ENCODE peak calls at places on chromosomes 7 and 10, in nine cellular contexts. D, Y, C, G, F, M, P, Q and B are unnamed samples.

GRCh38 chr10:46293832-46294640 is 7.2 kb downstream of the ANTXRL start:
- DNase-seq in D (no peak), Y (no peak), C (no peak), G (no peak), F (no peak), M (no peak), P (no peak), Q (peak), B (no peak)

GRCh38 chr7:55590517-55591281 is 18.4 kb upstream of the VOPP1 start:
- DNase-seq in D (no peak), Y (no peak), C (no peak), G (no peak), F (no peak), M (no peak), P (no peak), Q (no peak), B (no peak)

GRCh38 chr10:17857040-17857439 is 47.9 kb downstream of the MRC1 start:
- DNase-seq in D (no peak), Y (no peak), C (no peak), G (no peak), F (no peak), M (no peak), P (no peak), Q (no peak), B (no peak)

GRCh38 chr10:44180321-44181154 is 204.4 kb downstream of the CXCL12 start:
- DNase-seq in D (peak), Y (no peak), C (peak), G (peak), F (no peak), M (peak), P (peak), Q (no peak), B (no peak)

GRCh38 chr10:89032141-89032814 is 41.7 kb downstream of the FAS start:
- DNase-seq in D (no peak), Y (no peak), C (peak), G (peak), F (no peak), M (no peak), P (peak), Q (no peak), B (peak)

GRCh38 chr7:112521942-112522341 is 41.2 kb downstream of the LSMEM1 start:
- DNase-seq in D (no peak), Y (no peak), C (no peak), G (no peak), F (no peak), M (no peak), P (no peak), Q (no peak), B (no peak)

GRCh38 chr7:137772748-137773147 is 74.0 kb downstream of the DGKI start:
- DNase-seq in D (no peak), Y (no peak), C (peak), G (peak), F (no peak), M (no peak), P (peak), Q (no peak), B (no peak)

GRCh38 chr7:4837041-4837813 is 24.6 kb downstream of the PAPOLB start:
- DNase-seq in D (no peak), Y (no peak), C (no peak), G (no peak), F (no peak), M (no peak), P (peak), Q (peak), B (no peak)

GRCh38 chr10:77264107-77264506 is 373.5 kb downstream of the KCNMA1 start:
- DNase-seq in D (no peak), Y (no peak), C (no peak), G (no peak), F (no peak), M (no peak), P (no peak), Q (no peak), B (peak)

GRCh38 chr7:46368871-46369270 is 447.8 kb upstream of the IGFBP3 start:
- DNase-seq in D (no peak), Y (no peak), C (peak), G (no peak), F (no peak), M (no peak), P (no peak), Q (no peak), B (no peak)

GRCh38 chr10:73887038-73888015 is 13.0 kb upstream of the CAMK2G start:
- DNase-seq in D (no peak), Y (no peak), C (peak), G (peak), F (peak), M (peak), P (peak), Q (no peak), B (no peak)

GRCh38 chr7:157498690-157499089 is 161.9 kb downstream of the DNAJB6 start:
- DNase-seq in D (no peak), Y (no peak), C (no peak), G (no peak), F (no peak), M (no peak), P (no peak), Q (peak), B (no peak)

GRCh38 chr7:127962589-127963361 is 68.5 kb downstream of the LRRC4 start:
- DNase-seq in D (no peak), Y (no peak), C (no peak), G (no peak), F (no peak), M (no peak), P (no peak), Q (no peak), B (no peak)

GRCh38 chr7:77450054-77450453 is 33.9 kb upstream of the GSAP start:
- DNase-seq in D (no peak), Y (no peak), C (peak), G (peak), F (no peak), M (no peak), P (peak), Q (no peak), B (no peak)

GRCh38 chr7:20928022-20928421 is 141.3 kb upstream of the SP8 start:
- DNase-seq in D (no peak), Y (no peak), C (no peak), G (no peak), F (no peak), M (no peak), P (no peak), Q (no peak), B (no peak)

GRCh38 chr7:4951903-4952636 is 6.9 kb downstream of the MMD2 start:
- DNase-seq in D (no peak), Y (peak), C (peak), G (peak), F (no peak), M (no peak), P (peak), Q (no peak), B (peak)

GRCh38 chr7:3730271-3730670 is 429.2 kb downstream of the SDK1 start:
- DNase-seq in D (no peak), Y (no peak), C (no peak), G (peak), F (no peak), M (no peak), P (peak), Q (no peak), B (no peak)

GRCh38 chr10:116690356-116691078 is 51.8 kb downstream of the HSPA12A start:
- DNase-seq in D (no peak), Y (peak), C (no peak), G (peak), F (peak), M (peak), P (no peak), Q (no peak), B (no peak)
- TF ChIP-seq CTCF in D (no peak), Y (peak), C (peak), G (peak), F (peak), M (peak), P (no peak), Q (peak), B (no peak)

GRCh38 chr7:114663502-114663901 is 248.9 kb downstream of the FOXP2 start:
- DNase-seq in D (peak), Y (peak), C (peak), G (peak), F (no peak), M (no peak), P (peak), Q (no peak), B (no peak)
- TF ChIP-seq CTCF in D (peak), Y (peak), C (peak), G (peak), F (no peak), M (no peak), P (peak), Q (no peak), B (no peak)

GRCh38 chr7:69893915-69894314 is 295.6 kb downstream of the AUTS2 start:
- DNase-seq in D (no peak), Y (no peak), C (peak), G (no peak), F (no peak), M (no peak), P (peak), Q (no peak), B (no peak)
- TF ChIP-seq CTCF in D (no peak), Y (peak), C (peak), G (no peak), F (peak), M (peak), P (peak), Q (no peak), B (peak)

GRCh38 chr10:20105931-20106330 is 289.7 kb downstream of the PLXDC2 start:
- DNase-seq in D (no peak), Y (no peak), C (peak), G (peak), F (no peak), M (no peak), P (no peak), Q (no peak), B (no peak)

GRCh38 chr10:20100157-20100556 is 283.9 kb downstream of the PLXDC2 start:
- DNase-seq in D (no peak), Y (no peak), C (no peak), G (peak), F (no peak), M (no peak), P (no peak), Q (no peak), B (no peak)

GRCh38 chr10:20110435-20111119 is 294.3 kb downstream of the PLXDC2 start:
- DNase-seq in D (no peak), Y (no peak), C (no peak), G (no peak), F (no peak), M (no peak), P (no peak), Q (no peak), B (no peak)

GRCh38 chr10:20105236-20105635 is 289.0 kb downstream of the PLXDC2 start:
- DNase-seq in D (no peak), Y (no peak), C (no peak), G (peak), F (no peak), M (no peak), P (no peak), Q (no peak), B (no peak)
- TF ChIP-seq CTCF in D (no peak), Y (no peak), C (no peak), G (no peak), F (no peak), M (no peak), P (no peak), Q (no peak), B (no peak)

GRCh38 chr7:139750459-139751095 is 27.2 kb downstream of the HIPK2 start:
- DNase-seq in D (no peak), Y (no peak), C (no peak), G (no peak), F (no peak), M (no peak), P (no peak), Q (no peak), B (no peak)

GRCh38 chr7:139752600-139752999 is 25.2 kb downstream of the HIPK2 start:
- DNase-seq in D (no peak), Y (no peak), C (no peak), G (no peak), F (no peak), M (no peak), P (no peak), Q (no peak), B (no peak)

GRCh38 chr7:139752148-139752547 is 25.6 kb downstream of the HIPK2 start:
- DNase-seq in D (no peak), Y (no peak), C (no peak), G (no peak), F (no peak), M (no peak), P (no peak), Q (no peak), B (no peak)

GRCh38 chr7:139753693-139754111 is 24.1 kb downstream of the HIPK2 start:
- DNase-seq in D (no peak), Y (no peak), C (no peak), G (no peak), F (no peak), M (no peak), P (no peak), Q (no peak), B (no peak)

DNA sequence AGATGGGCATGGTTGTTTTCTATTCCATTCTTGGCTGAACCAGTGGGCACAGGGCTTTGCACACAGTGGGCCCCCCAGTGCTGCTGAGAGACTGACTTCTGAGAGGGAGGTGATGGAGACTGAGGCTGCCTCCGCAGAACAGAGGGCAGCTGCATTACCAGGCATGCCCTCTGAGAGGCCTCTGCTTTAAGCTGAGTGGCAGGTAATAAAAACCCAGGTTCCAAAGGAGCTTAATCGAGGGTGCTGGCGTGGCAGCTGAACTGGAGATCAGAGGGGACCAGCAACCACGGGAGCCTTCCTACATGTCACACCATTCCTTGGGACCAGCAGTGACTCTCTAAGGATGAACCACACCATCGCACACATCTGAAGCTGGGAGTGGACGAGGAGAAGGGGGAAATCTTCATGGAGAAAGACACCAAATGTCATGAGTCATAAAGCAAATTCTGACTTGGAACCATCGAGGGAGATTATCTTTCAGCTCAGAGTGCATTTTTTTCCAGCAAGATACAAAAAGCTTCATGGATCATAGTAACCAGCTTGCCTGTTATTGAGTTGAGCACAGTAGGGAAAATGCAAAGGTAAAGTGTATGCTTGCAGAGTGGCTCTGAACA is 24.6 kb downstream of the HIPK2 start:
- DNase-seq in D (no peak), Y (no peak), C (no peak), G (peak), F (no peak), M (no peak), P (peak), Q (no peak), B (no peak)
- TF ChIP-seq CTCF in D (no peak), Y (no peak), C (peak), G (peak), F (peak), M (peak), P (no peak), Q (no peak), B (no peak)

GRCh38 chr10:60820093-60820769 is 42.0 kb downstream of the CDK1 start:
- DNase-seq in D (peak), Y (peak), C (peak), G (peak), F (no peak), M (no peak), P (peak), Q (no peak), B (no peak)
- TF ChIP-seq CTCF in D (peak), Y (peak), C (peak), G (peak), F (peak), M (peak), P (peak), Q (no peak), B (no peak)

GRCh38 chr10:132359305-132360040 is 27.5 kb downstream of the LRRC27 start:
- DNase-seq in D (no peak), Y (no peak), C (no peak), G (no peak), F (no peak), M (no peak), P (no peak), Q (peak), B (no peak)
- TF ChIP-seq CTCF in D (no peak), Y (no peak), C (no peak), G (no peak), F (peak), M (no peak), P (no peak), Q (peak), B (no peak)

GRCh38 chr7:69764071-69764470 is 165.8 kb downstream of the AUTS2 start:
- DNase-seq in D (no peak), Y (no peak), C (no peak), G (no peak), F (no peak), M (no peak), P (no peak), Q (no peak), B (no peak)

GRCh38 chr7:69765879-69766278 is 167.6 kb downstream of the AUTS2 start:
- DNase-seq in D (no peak), Y (no peak), C (no peak), G (no peak), F (no peak), M (no peak), P (no peak), Q (no peak), B (peak)

GRCh38 chr7:69764681-69765080 is 166.4 kb downstream of the AUTS2 start:
- DNase-seq in D (no peak), Y (no peak), C (no peak), G (no peak), F (no peak), M (no peak), P (no peak), Q (no peak), B (no peak)

GRCh38 chr7:69761290-69761922 is 163.1 kb downstream of the AUTS2 start:
- DNase-seq in D (no peak), Y (no peak), C (no peak), G (no peak), F (no peak), M (no peak), P (no peak), Q (no peak), B (no peak)

GRCh38 chr7:69762821-69763352 is 164.6 kb downstream of the AUTS2 start:
- DNase-seq in D (no peak), Y (no peak), C (no peak), G (no peak), F (no peak), M (no peak), P (no peak), Q (no peak), B (peak)
- TF ChIP-seq CTCF in D (no peak), Y (no peak), C (no peak), G (no peak), F (no peak), M (no peak), P (no peak), Q (no peak), B (no peak)